ENCODE peak calls at places on chromosomes 3 and 15, in eight cellular contexts. One of them, this sample, is unnamed.

GRCh38 chr3:112132975-112133448 is at the start of gene GCSAM:
- DNase-seq in cardiac muscle cell: no peak
- DNase-seq in right lobe of liver: peak; percentile 66
- DNase-seq in heart right ventricle: peak; percentile 28
- DNase-seq in esophagus muscularis mucosa: no peak
- DNase-seq in tibial artery: peak; percentile 68
- DNase-seq in neural progenitor cell: no peak
- DNase-seq in psoas muscle: peak; percentile 61
- DNase-seq in this sample: no peak

GRCh38 chr15:71443538-71443937 is 328.3 kb downstream of the THSD4 start:
- DNase-seq in cardiac muscle cell: peak; percentile 62
- DNase-seq in right lobe of liver: peak; percentile 62
- DNase-seq in heart right ventricle: peak; percentile 40
- DNase-seq in esophagus muscularis mucosa: no peak
- DNase-seq in tibial artery: no peak
- DNase-seq in neural progenitor cell: peak; percentile 68
- DNase-seq in psoas muscle: peak; percentile 68
- DNase-seq in this sample: peak; percentile 49

GRCh38 chr3:87780808-87781207 is 278.0 kb downstream of the CGGBP1 start:
- DNase-seq in cardiac muscle cell: no peak
- DNase-seq in right lobe of liver: no peak
- DNase-seq in heart right ventricle: no peak
- DNase-seq in esophagus muscularis mucosa: no peak
- DNase-seq in tibial artery: no peak
- DNase-seq in neural progenitor cell: no peak
- DNase-seq in psoas muscle: no peak
- DNase-seq in this sample: no peak

GRCh38 chr3:44427683-44428082 is 49.8 kb downstream of the ZNF445 start:
- DNase-seq in cardiac muscle cell: no peak
- DNase-seq in right lobe of liver: no peak
- DNase-seq in heart right ventricle: no peak
- DNase-seq in esophagus muscularis mucosa: no peak
- DNase-seq in tibial artery: no peak
- DNase-seq in neural progenitor cell: peak; percentile 11
- DNase-seq in psoas muscle: no peak
- DNase-seq in this sample: no peak

GRCh38 chr3:197352382-197352781 is 54.0 kb upstream of the DLG1 start:
- DNase-seq in cardiac muscle cell: peak; percentile 57
- DNase-seq in right lobe of liver: no peak
- DNase-seq in heart right ventricle: peak; percentile 85
- DNase-seq in esophagus muscularis mucosa: no peak
- DNase-seq in tibial artery: no peak
- DNase-seq in neural progenitor cell: no peak
- DNase-seq in psoas muscle: peak; percentile 93
- DNase-seq in this sample: peak; percentile 79

GRCh38 chr3:37858742-37859141 is 2.9 kb upstream of the CTDSPL start:
- DNase-seq in cardiac muscle cell: no peak
- DNase-seq in right lobe of liver: no peak
- DNase-seq in heart right ventricle: no peak
- DNase-seq in esophagus muscularis mucosa: no peak
- DNase-seq in tibial artery: no peak
- DNase-seq in neural progenitor cell: no peak
- DNase-seq in psoas muscle: no peak
- DNase-seq in this sample: no peak

GRCh38 chr3:94303897-94304296 is 241.0 kb downstream of the NSUN3 start:
- DNase-seq in cardiac muscle cell: peak; percentile 24
- DNase-seq in right lobe of liver: no peak
- DNase-seq in heart right ventricle: no peak
- DNase-seq in esophagus muscularis mucosa: no peak
- DNase-seq in tibial artery: no peak
- DNase-seq in neural progenitor cell: peak; percentile 18
- DNase-seq in psoas muscle: no peak
- DNase-seq in this sample: no peak

GRCh38 chr3:151044706-151045105 is 40.8 kb upstream of the MED12L start:
- DNase-seq in cardiac muscle cell: no peak
- DNase-seq in right lobe of liver: no peak
- DNase-seq in heart right ventricle: no peak
- DNase-seq in esophagus muscularis mucosa: no peak
- DNase-seq in tibial artery: no peak
- DNase-seq in neural progenitor cell: no peak
- DNase-seq in psoas muscle: no peak
- DNase-seq in this sample: no peak

GRCh38 chr3:124951511-124952390 is 17.2 kb upstream of the MUC13 start:
- DNase-seq in cardiac muscle cell: no peak
- DNase-seq in right lobe of liver: no peak
- DNase-seq in heart right ventricle: no peak
- DNase-seq in esophagus muscularis mucosa: no peak
- DNase-seq in tibial artery: no peak
- DNase-seq in neural progenitor cell: no peak
- DNase-seq in psoas muscle: no peak
- DNase-seq in this sample: no peak

GRCh38 chr3:122952509-122952908 is 75.1 kb downstream of the SEMA5B start:
- DNase-seq in cardiac muscle cell: no peak
- DNase-seq in right lobe of liver: no peak
- DNase-seq in heart right ventricle: no peak
- DNase-seq in esophagus muscularis mucosa: no peak
- DNase-seq in tibial artery: no peak
- DNase-seq in neural progenitor cell: peak; percentile 37
- DNase-seq in psoas muscle: no peak
- DNase-seq in this sample: no peak

GRCh38 chr3:46860381-46861292 is 2.6 kb downstream of the MYL3 start:
- DNase-seq in cardiac muscle cell: peak; percentile 64
- DNase-seq in right lobe of liver: peak; percentile 53
- DNase-seq in heart right ventricle: peak; percentile 54
- DNase-seq in esophagus muscularis mucosa: no peak
- DNase-seq in tibial artery: peak; percentile 58
- DNase-seq in neural progenitor cell: no peak
- DNase-seq in psoas muscle: peak; percentile 80
- DNase-seq in this sample: peak; percentile 22

GRCh38 chr3:184461219-184461618 is 81.4 kb downstream of the CHRD start:
- DNase-seq in cardiac muscle cell: no peak
- DNase-seq in right lobe of liver: no peak
- DNase-seq in heart right ventricle: no peak
- DNase-seq in esophagus muscularis mucosa: no peak
- DNase-seq in tibial artery: peak; percentile 17
- DNase-seq in neural progenitor cell: no peak
- DNase-seq in psoas muscle: no peak
- DNase-seq in this sample: no peak

GRCh38 chr15:88479169-88479568 is 11.7 kb downstream of the MRPS11 start:
- DNase-seq in cardiac muscle cell: no peak
- DNase-seq in right lobe of liver: no peak
- DNase-seq in heart right ventricle: no peak
- DNase-seq in esophagus muscularis mucosa: no peak
- DNase-seq in tibial artery: no peak
- DNase-seq in neural progenitor cell: no peak
- DNase-seq in psoas muscle: no peak
- DNase-seq in this sample: no peak

GRCh38 chr3:31571325-31571724 is 38.6 kb downstream of the STT3B start:
- DNase-seq in cardiac muscle cell: no peak
- DNase-seq in right lobe of liver: no peak
- DNase-seq in heart right ventricle: no peak
- DNase-seq in esophagus muscularis mucosa: no peak
- DNase-seq in tibial artery: no peak
- DNase-seq in neural progenitor cell: no peak
- DNase-seq in psoas muscle: no peak
- DNase-seq in this sample: no peak

GRCh38 chr15:37095197-37095992 is 5.0 kb downstream of the MEIS2 start:
- DNase-seq in cardiac muscle cell: no peak
- DNase-seq in right lobe of liver: no peak
- DNase-seq in heart right ventricle: no peak
- DNase-seq in esophagus muscularis mucosa: no peak
- DNase-seq in tibial artery: no peak
- DNase-seq in neural progenitor cell: peak; percentile 76
- DNase-seq in psoas muscle: peak; percentile 49
- DNase-seq in this sample: no peak

GRCh38 chr3:2603734-2604297 is 505.1 kb downstream of the CNTN4 start:
- DNase-seq in cardiac muscle cell: no peak
- DNase-seq in right lobe of liver: no peak
- DNase-seq in heart right ventricle: no peak
- DNase-seq in esophagus muscularis mucosa: no peak
- DNase-seq in tibial artery: no peak
- DNase-seq in neural progenitor cell: no peak
- DNase-seq in psoas muscle: no peak
- DNase-seq in this sample: no peak

GRCh38 chr15:32042269-32042996 is 12.1 kb downstream of the CHRNA7 start:
- DNase-seq in cardiac muscle cell: peak; percentile 43
- DNase-seq in right lobe of liver: no peak
- DNase-seq in heart right ventricle: no peak
- DNase-seq in esophagus muscularis mucosa: no peak
- DNase-seq in tibial artery: no peak
- DNase-seq in neural progenitor cell: no peak
- DNase-seq in psoas muscle: no peak
- DNase-seq in this sample: no peak

GRCh38 chr3:48634661-48635221 is 520 bp downstream of the SLC26A6 start:
- DNase-seq in cardiac muscle cell: peak; percentile 56
- DNase-seq in right lobe of liver: peak; percentile 73
- DNase-seq in heart right ventricle: peak; percentile 26
- DNase-seq in esophagus muscularis mucosa: no peak
- DNase-seq in tibial artery: peak; percentile 86
- DNase-seq in neural progenitor cell: peak; percentile 67
- DNase-seq in psoas muscle: peak; percentile 74
- DNase-seq in this sample: peak; percentile 58

GRCh38 chr3:100033184-100033583 is 81.1 kb downstream of the FILIP1L start:
- DNase-seq in cardiac muscle cell: no peak
- DNase-seq in right lobe of liver: no peak
- DNase-seq in heart right ventricle: no peak
- DNase-seq in esophagus muscularis mucosa: no peak
- DNase-seq in tibial artery: no peak
- DNase-seq in neural progenitor cell: no peak
- DNase-seq in psoas muscle: no peak
- DNase-seq in this sample: peak; percentile 77

DNA sequence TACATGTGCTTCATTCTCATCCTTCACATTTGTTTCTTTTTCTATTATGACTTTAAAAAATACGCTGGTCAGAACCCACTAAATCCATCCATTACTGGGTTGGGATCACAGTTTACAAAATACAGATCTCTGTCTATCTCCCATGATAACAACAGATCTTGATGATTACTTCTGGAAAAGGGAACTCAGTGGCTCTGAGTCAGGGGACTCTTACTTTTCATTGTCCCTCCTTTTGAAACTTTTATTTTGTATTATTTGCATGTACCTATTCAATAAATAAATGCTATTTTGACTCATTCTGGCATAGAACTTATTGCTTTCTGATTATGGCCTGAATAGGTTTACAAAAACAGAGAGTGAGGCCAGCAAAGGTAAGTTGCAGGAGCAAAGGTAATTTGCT is 11.6 kb upstream of the RASGRP1 start:
- DNase-seq in cardiac muscle cell: no peak
- DNase-seq in right lobe of liver: no peak
- DNase-seq in heart right ventricle: no peak
- DNase-seq in esophagus muscularis mucosa: no peak
- DNase-seq in tibial artery: no peak
- DNase-seq in neural progenitor cell: no peak
- DNase-seq in psoas muscle: no peak
- DNase-seq in this sample: no peak
- H3K27me3 ChIP-seq in cardiac muscle cell: no peaks in the 10 kb centered on the region
- H3K27me3 ChIP-seq in right lobe of liver: no peaks in the 10 kb centered on the region
- H3K27me3 ChIP-seq in heart right ventricle: peaks cover 5% of the 10 kb centered on the region
- H3K27me3 ChIP-seq in esophagus muscularis mucosa: no peaks in the 10 kb centered on the region
- H3K27me3 ChIP-seq in tibial artery: peaks cover 11% of the 10 kb centered on the region
- H3K27me3 ChIP-seq in neural progenitor cell: no peaks in the 10 kb centered on the region
- H3K27me3 ChIP-seq in psoas muscle: no peaks in the 10 kb centered on the region
- H3K27me3 ChIP-seq in this sample: no peaks in the 10 kb centered on the region

DNA sequence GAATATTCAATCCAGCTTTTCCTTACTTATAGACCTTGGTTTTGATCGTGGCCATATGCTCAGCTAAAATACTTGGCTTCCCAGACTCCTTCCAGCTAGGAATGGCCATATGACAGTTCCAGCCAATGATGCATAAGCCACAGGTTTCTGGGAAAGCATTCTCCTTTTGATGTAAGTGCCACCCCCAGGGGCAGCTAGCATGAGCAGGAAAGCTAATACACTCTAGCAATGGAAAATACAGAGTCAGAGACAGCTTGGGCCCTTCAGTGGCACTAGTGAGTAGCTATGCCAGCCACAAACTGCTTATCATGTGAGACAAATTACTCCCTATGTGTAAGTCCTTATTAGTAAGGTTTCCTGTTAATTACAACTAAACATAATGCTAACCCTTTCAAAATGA is 26.7 kb downstream of the TBC1D2B start:
- DNase-seq in cardiac muscle cell: peak; percentile 7
- DNase-seq in right lobe of liver: no peak
- DNase-seq in heart right ventricle: no peak
- DNase-seq in esophagus muscularis mucosa: no peak
- DNase-seq in tibial artery: peak; percentile 13
- DNase-seq in neural progenitor cell: no peak
- DNase-seq in psoas muscle: no peak
- DNase-seq in this sample: no peak
- H3K4me3 ChIP-seq in cardiac muscle cell: no peak overlapping the region
- H3K4me3 ChIP-seq in right lobe of liver: no peak overlapping the region
- H3K4me3 ChIP-seq in heart right ventricle: no peak overlapping the region
- H3K4me3 ChIP-seq in esophagus muscularis mucosa: no peak overlapping the region
- H3K4me3 ChIP-seq in tibial artery: no peak overlapping the region
- H3K4me3 ChIP-seq in neural progenitor cell: no peak overlapping the region
- H3K4me3 ChIP-seq in psoas muscle: no peak overlapping the region
- H3K4me3 ChIP-seq in this sample: no peak overlapping the region

GRCh38 chr15:46460426-46460825 is 825.6 kb downstream of the SQOR start:
- DNase-seq in cardiac muscle cell: no peak
- DNase-seq in right lobe of liver: no peak
- DNase-seq in heart right ventricle: no peak
- DNase-seq in esophagus muscularis mucosa: no peak
- DNase-seq in tibial artery: no peak
- DNase-seq in neural progenitor cell: no peak
- DNase-seq in psoas muscle: no peak
- DNase-seq in this sample: no peak
- TF ChIP-seq CTCF in cardiac muscle cell: no peak
- TF ChIP-seq CTCF in right lobe of liver: no peak
- TF ChIP-seq CTCF in heart right ventricle: no peak
- TF ChIP-seq CTCF in esophagus muscularis mucosa: no peak
- TF ChIP-seq CTCF in tibial artery: no peak
- TF ChIP-seq CTCF in neural progenitor cell: no peak
- TF ChIP-seq CTCF in psoas muscle: no peak
- TF ChIP-seq CTCF in this sample: no peak

DNA sequence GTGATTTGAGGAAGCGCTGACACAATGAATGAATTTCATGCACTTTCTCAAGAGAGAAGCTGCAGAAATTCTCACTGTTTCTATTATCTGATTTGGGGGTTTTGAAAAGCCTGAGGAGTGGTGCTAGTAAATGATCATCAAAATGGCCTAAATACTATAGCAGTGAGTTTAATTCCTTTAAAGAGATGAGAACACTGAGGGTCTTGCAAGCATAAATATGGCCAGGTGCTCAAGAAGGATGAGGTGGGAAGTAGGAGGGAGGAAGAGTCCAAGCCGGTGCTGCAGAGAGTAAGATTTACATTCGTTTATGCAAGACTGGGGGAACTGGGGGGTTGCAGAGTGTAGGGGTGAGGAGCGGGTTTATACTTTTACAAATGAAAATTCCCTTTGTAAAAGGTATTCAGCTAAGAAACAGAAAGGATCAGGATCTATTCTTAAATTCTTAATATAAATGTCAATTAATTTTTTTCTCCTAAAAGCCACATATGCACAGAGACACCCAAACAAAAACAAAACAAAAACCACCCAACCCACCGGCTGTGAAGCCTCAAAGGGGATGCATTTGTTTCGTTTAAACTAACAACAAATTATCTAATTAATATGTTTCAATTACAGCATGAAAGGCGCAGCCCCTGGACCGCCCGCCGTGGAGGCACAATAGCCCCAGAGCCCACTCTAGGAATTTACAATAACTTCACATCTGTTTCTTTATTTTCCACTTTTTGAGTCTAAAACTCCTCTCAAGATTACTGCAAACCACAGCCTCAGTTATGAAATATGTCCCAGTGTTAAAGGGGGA is 5.7 kb downstream of the FOXB1 start:
- DNase-seq in cardiac muscle cell: no peak
- DNase-seq in right lobe of liver: no peak
- DNase-seq in heart right ventricle: no peak
- DNase-seq in esophagus muscularis mucosa: peak; percentile 86
- DNase-seq in tibial artery: no peak
- DNase-seq in neural progenitor cell: peak; percentile 56
- DNase-seq in psoas muscle: no peak
- DNase-seq in this sample: no peak
- H3K27me3 ChIP-seq in cardiac muscle cell: peaks cover 84% of the 10 kb centered on the region
- H3K27me3 ChIP-seq in right lobe of liver: peaks cover 9% of the 10 kb centered on the region
- H3K27me3 ChIP-seq in heart right ventricle: peaks cover 99% of the 10 kb centered on the region
- H3K27me3 ChIP-seq in esophagus muscularis mucosa: peaks cover 60% of the 10 kb centered on the region
- H3K27me3 ChIP-seq in tibial artery: peaks cover 70% of the 10 kb centered on the region
- H3K27me3 ChIP-seq in neural progenitor cell: peaks cover 33% of the 10 kb centered on the region
- H3K27me3 ChIP-seq in psoas muscle: peaks cover 23% of the 10 kb centered on the region
- H3K27me3 ChIP-seq in this sample: peaks cover 12% of the 10 kb centered on the region

This sample was measured in ovary.